ENCODE peak calls at places on chromosomes 4 and X, in seven cellular contexts. One of them, this sample, is unnamed.

GRCh38 chr4:103306870-103307345 is 108.8 kb upstream of the CENPE start:
- DNase-seq in posterior cingulate gyrus: peak; percentile 43
- DNase-seq in C1 segment of cervical spinal cord: peak; percentile 63
- DNase-seq in kidney glomerular epithelial cell: no peak
- DNase-seq in stimulated activated CD4-positive, alpha-beta T cell treated with anti-CD3 and anti-CD28 coated beads, Interleukin-4, amount 100 ng/mL, for 1 hour: no peak
- DNase-seq in T-helper 2 cell: no peak
- DNase-seq in GM18507: no peak
- DNase-seq in this sample: no peak

GRCh38 chrX:151098996-151099395 is 77.4 kb upstream of the GPR50 start:
- DNase-seq in posterior cingulate gyrus: no peak
- DNase-seq in T-helper 2 cell: no peak
- DNase-seq in stimulated activated CD4-positive, alpha-beta T cell treated with anti-CD3 and anti-CD28 coated beads, Interleukin-4, amount 100 ng/mL, for 1 hour: no peak
- DNase-seq in C1 segment of cervical spinal cord: no peak
- DNase-seq in kidney glomerular epithelial cell: no peak
- DNase-seq in GM18507: no peak
- DNase-seq in this sample: no peak

GRCh38 chr4:53507058-53507457 is 84.2 kb downstream of the LNX1 start:
- DNase-seq in GM18507: no peak
- DNase-seq in posterior cingulate gyrus: no peak
- DNase-seq in kidney glomerular epithelial cell: no peak
- DNase-seq in stimulated activated CD4-positive, alpha-beta T cell treated with anti-CD3 and anti-CD28 coated beads, Interleukin-4, amount 100 ng/mL, for 1 hour: no peak
- DNase-seq in C1 segment of cervical spinal cord: no peak
- DNase-seq in T-helper 2 cell: no peak
- DNase-seq in this sample: no peak

GRCh38 chr4:84622959-84623358 is 40.0 kb downstream of the CDS1 start:
- DNase-seq in C1 segment of cervical spinal cord: no peak
- DNase-seq in kidney glomerular epithelial cell: no peak
- DNase-seq in GM18507: no peak
- DNase-seq in stimulated activated CD4-positive, alpha-beta T cell treated with anti-CD3 and anti-CD28 coated beads, Interleukin-4, amount 100 ng/mL, for 1 hour: no peak
- DNase-seq in T-helper 2 cell: no peak
- DNase-seq in posterior cingulate gyrus: no peak
- DNase-seq in this sample: no peak

GRCh38 chr4:71415491-71415890 is 76.7 kb downstream of the SLC4A4 start:
- DNase-seq in T-helper 2 cell: no peak
- DNase-seq in stimulated activated CD4-positive, alpha-beta T cell treated with anti-CD3 and anti-CD28 coated beads, Interleukin-4, amount 100 ng/mL, for 1 hour: no peak
- DNase-seq in C1 segment of cervical spinal cord: no peak
- DNase-seq in posterior cingulate gyrus: no peak
- DNase-seq in GM18507: no peak
- DNase-seq in kidney glomerular epithelial cell: peak; percentile 9
- DNase-seq in this sample: no peak

GRCh38 chr4:146550161-146550560 is 28.4 kb upstream of the SLC10A7 start:
- DNase-seq in C1 segment of cervical spinal cord: no peak
- DNase-seq in T-helper 2 cell: no peak
- DNase-seq in posterior cingulate gyrus: no peak
- DNase-seq in GM18507: no peak
- DNase-seq in stimulated activated CD4-positive, alpha-beta T cell treated with anti-CD3 and anti-CD28 coated beads, Interleukin-4, amount 100 ng/mL, for 1 hour: no peak
- DNase-seq in kidney glomerular epithelial cell: no peak
- DNase-seq in this sample: no peak

GRCh38 chr4:7416745-7417432 is 17.8 kb downstream of the PSAPL1 start:
- DNase-seq in GM18507: no peak
- DNase-seq in posterior cingulate gyrus: no peak
- DNase-seq in T-helper 2 cell: no peak
- DNase-seq in C1 segment of cervical spinal cord: no peak
- DNase-seq in stimulated activated CD4-positive, alpha-beta T cell treated with anti-CD3 and anti-CD28 coated beads, Interleukin-4, amount 100 ng/mL, for 1 hour: no peak
- DNase-seq in kidney glomerular epithelial cell: no peak
- DNase-seq in this sample: no peak

GRCh38 chr4:183249854-183250253 is 70.2 kb downstream of the CLDN22 start:
- DNase-seq in T-helper 2 cell: no peak
- DNase-seq in kidney glomerular epithelial cell: peak; percentile 38
- DNase-seq in GM18507: no peak
- DNase-seq in stimulated activated CD4-positive, alpha-beta T cell treated with anti-CD3 and anti-CD28 coated beads, Interleukin-4, amount 100 ng/mL, for 1 hour: no peak
- DNase-seq in C1 segment of cervical spinal cord: no peak
- DNase-seq in posterior cingulate gyrus: no peak
- DNase-seq in this sample: no peak

GRCh38 chr4:184250795-184251679 is 33.4 kb upstream of the ENPP6 start:
- DNase-seq in posterior cingulate gyrus: no peak
- DNase-seq in C1 segment of cervical spinal cord: no peak
- DNase-seq in stimulated activated CD4-positive, alpha-beta T cell treated with anti-CD3 and anti-CD28 coated beads, Interleukin-4, amount 100 ng/mL, for 1 hour: no peak
- DNase-seq in kidney glomerular epithelial cell: no peak
- DNase-seq in GM18507: no peak
- DNase-seq in T-helper 2 cell: peak; percentile 32
- DNase-seq in this sample: no peak

GRCh38 chr4:8221476-8221875 is 22.4 kb downstream of the SH3TC1 start:
- DNase-seq in stimulated activated CD4-positive, alpha-beta T cell treated with anti-CD3 and anti-CD28 coated beads, Interleukin-4, amount 100 ng/mL, for 1 hour: no peak
- DNase-seq in posterior cingulate gyrus: no peak
- DNase-seq in T-helper 2 cell: peak; percentile 58
- DNase-seq in GM18507: no peak
- DNase-seq in kidney glomerular epithelial cell: no peak
- DNase-seq in C1 segment of cervical spinal cord: no peak
- DNase-seq in this sample: no peak

GRCh38 chr4:155891058-155891457 is 12.4 kb upstream of the TDO2 start:
- DNase-seq in posterior cingulate gyrus: no peak
- DNase-seq in stimulated activated CD4-positive, alpha-beta T cell treated with anti-CD3 and anti-CD28 coated beads, Interleukin-4, amount 100 ng/mL, for 1 hour: no peak
- DNase-seq in kidney glomerular epithelial cell: no peak
- DNase-seq in C1 segment of cervical spinal cord: no peak
- DNase-seq in GM18507: no peak
- DNase-seq in T-helper 2 cell: no peak
- DNase-seq in this sample: no peak

GRCh38 chr4:189792819-189793618 is 147.7 kb upstream of the FRG1 start:
- DNase-seq in GM18507: peak; percentile 18
- DNase-seq in T-helper 2 cell: no peak
- DNase-seq in stimulated activated CD4-positive, alpha-beta T cell treated with anti-CD3 and anti-CD28 coated beads, Interleukin-4, amount 100 ng/mL, for 1 hour: peak; percentile 59
- DNase-seq in kidney glomerular epithelial cell: peak; percentile 67
- DNase-seq in posterior cingulate gyrus: peak; percentile 55
- DNase-seq in C1 segment of cervical spinal cord: peak; percentile 34
- DNase-seq in this sample: peak; percentile 77

GRCh38 chr4:108763226-108763593 is 357 bp upstream of the ETNPPL start:
- DNase-seq in C1 segment of cervical spinal cord: no peak
- DNase-seq in posterior cingulate gyrus: no peak
- DNase-seq in stimulated activated CD4-positive, alpha-beta T cell treated with anti-CD3 and anti-CD28 coated beads, Interleukin-4, amount 100 ng/mL, for 1 hour: no peak
- DNase-seq in GM18507: no peak
- DNase-seq in T-helper 2 cell: no peak
- DNase-seq in kidney glomerular epithelial cell: no peak
- DNase-seq in this sample: no peak

GRCh38 chrX:22818061-22818460 is 181.7 kb upstream of the DDX53 start:
- DNase-seq in posterior cingulate gyrus: no peak
- DNase-seq in T-helper 2 cell: no peak
- DNase-seq in C1 segment of cervical spinal cord: no peak
- DNase-seq in stimulated activated CD4-positive, alpha-beta T cell treated with anti-CD3 and anti-CD28 coated beads, Interleukin-4, amount 100 ng/mL, for 1 hour: no peak
- DNase-seq in kidney glomerular epithelial cell: no peak
- DNase-seq in GM18507: no peak
- DNase-seq in this sample: no peak

GRCh38 chr4:150192986-150193385 is 114.7 kb downstream of the DCLK2 start:
- DNase-seq in stimulated activated CD4-positive, alpha-beta T cell treated with anti-CD3 and anti-CD28 coated beads, Interleukin-4, amount 100 ng/mL, for 1 hour: no peak
- DNase-seq in C1 segment of cervical spinal cord: no peak
- DNase-seq in T-helper 2 cell: no peak
- DNase-seq in kidney glomerular epithelial cell: no peak
- DNase-seq in GM18507: no peak
- DNase-seq in posterior cingulate gyrus: no peak
- DNase-seq in this sample: no peak

GRCh38 chr4:76717431-76717830 is 180.5 kb downstream of the SOWAHB start:
- DNase-seq in C1 segment of cervical spinal cord: no peak
- DNase-seq in stimulated activated CD4-positive, alpha-beta T cell treated with anti-CD3 and anti-CD28 coated beads, Interleukin-4, amount 100 ng/mL, for 1 hour: no peak
- DNase-seq in T-helper 2 cell: no peak
- DNase-seq in posterior cingulate gyrus: no peak
- DNase-seq in GM18507: no peak
- DNase-seq in kidney glomerular epithelial cell: no peak
- DNase-seq in this sample: no peak

This sample was measured in activated CD8-positive, alpha-beta memory T cell treated with anti-CD3 and anti-CD28 coated beads for 24 hours.